ENCODE peak calls at places on chromosomes 3 and 15, in ten cellular contexts. One of them, this sample, is unnamed.

GRCh38 chr3:140629351-140630137 is 48.3 kb upstream of the TRIM42 start:
- DNase-seq in NCI-H1092 treated with DMSO at 0.1 percent for 48 hours: no peak
- DNase-seq in body of pancreas: no peak
- DNase-seq in amniotic epithelial cell: peak
- DNase-seq in activated CD4-positive, alpha-beta T cell treated with anti-CD3 and anti-CD28 coated beads for 48 hours: no peak
- DNase-seq in cardiac fibroblast: peak
- DNase-seq in effector CD4-positive, alpha-beta T cell: no peak
- DNase-seq in pancreas: no peak
- DNase-seq in activated T-helper 1 cell treated with anti-CD3 and anti-CD28 coated beads, Interleukin-12 subunit alpha, Interleukin-12 subunit beta, Interleukin-2, Interleukin-4 antibody, amounts not matched to agents 30 ng/mL and 10 ng/mL and 1 ng/mL, durations not matched to agents 14 hours and 24 hours and 36 hours: no peak
- DNase-seq in RCC 7860: peak
- DNase-seq in this sample: peak

GRCh38 chr3:158360756-158361448 is 210.1 kb upstream of the MLF1 start:
- DNase-seq in NCI-H1092 treated with DMSO at 0.1 percent for 48 hours: no peak
- DNase-seq in effector CD4-positive, alpha-beta T cell: no peak
- DNase-seq in body of pancreas: no peak
- DNase-seq in activated T-helper 1 cell treated with anti-CD3 and anti-CD28 coated beads, Interleukin-12 subunit alpha, Interleukin-12 subunit beta, Interleukin-2, Interleukin-4 antibody, amounts not matched to agents 30 ng/mL and 10 ng/mL and 1 ng/mL, durations not matched to agents 14 hours and 24 hours and 36 hours: no peak
- DNase-seq in activated CD4-positive, alpha-beta T cell treated with anti-CD3 and anti-CD28 coated beads for 48 hours: no peak
- DNase-seq in RCC 7860: no peak
- DNase-seq in pancreas: no peak
- DNase-seq in amniotic epithelial cell: no peak
- DNase-seq in cardiac fibroblast: no peak
- DNase-seq in this sample: no peak

GRCh38 chr15:82540055-82540983 is at the start of gene RPS17:
- DNase-seq in body of pancreas: peak
- DNase-seq in effector CD4-positive, alpha-beta T cell: peak
- DNase-seq in activated CD4-positive, alpha-beta T cell treated with anti-CD3 and anti-CD28 coated beads for 48 hours: peak
- DNase-seq in NCI-H1092 treated with DMSO at 0.1 percent for 48 hours: no peak
- DNase-seq in cardiac fibroblast: peak
- DNase-seq in pancreas: peak
- DNase-seq in activated T-helper 1 cell treated with anti-CD3 and anti-CD28 coated beads, Interleukin-12 subunit alpha, Interleukin-12 subunit beta, Interleukin-2, Interleukin-4 antibody, amounts not matched to agents 30 ng/mL and 10 ng/mL and 1 ng/mL, durations not matched to agents 14 hours and 24 hours and 36 hours: peak
- DNase-seq in amniotic epithelial cell: peak
- DNase-seq in RCC 7860: peak
- DNase-seq in this sample: peak

GRCh38 chr3:28286595-28286994 is 45.2 kb downstream of the CMC1 start:
- DNase-seq in pancreas: no peak
- DNase-seq in body of pancreas: no peak
- DNase-seq in activated T-helper 1 cell treated with anti-CD3 and anti-CD28 coated beads, Interleukin-12 subunit alpha, Interleukin-12 subunit beta, Interleukin-2, Interleukin-4 antibody, amounts not matched to agents 30 ng/mL and 10 ng/mL and 1 ng/mL, durations not matched to agents 14 hours and 24 hours and 36 hours: no peak
- DNase-seq in activated CD4-positive, alpha-beta T cell treated with anti-CD3 and anti-CD28 coated beads for 48 hours: no peak
- DNase-seq in cardiac fibroblast: peak
- DNase-seq in RCC 7860: peak
- DNase-seq in NCI-H1092 treated with DMSO at 0.1 percent for 48 hours: no peak
- DNase-seq in amniotic epithelial cell: peak
- DNase-seq in effector CD4-positive, alpha-beta T cell: no peak
- DNase-seq in this sample: no peak

GRCh38 chr3:158261371-158261991 is 151.6 kb downstream of the RSRC1 start:
- DNase-seq in activated CD4-positive, alpha-beta T cell treated with anti-CD3 and anti-CD28 coated beads for 48 hours: no peak
- DNase-seq in effector CD4-positive, alpha-beta T cell: no peak
- DNase-seq in NCI-H1092 treated with DMSO at 0.1 percent for 48 hours: no peak
- DNase-seq in RCC 7860: no peak
- DNase-seq in cardiac fibroblast: peak
- DNase-seq in amniotic epithelial cell: no peak
- DNase-seq in body of pancreas: no peak
- DNase-seq in pancreas: no peak
- DNase-seq in activated T-helper 1 cell treated with anti-CD3 and anti-CD28 coated beads, Interleukin-12 subunit alpha, Interleukin-12 subunit beta, Interleukin-2, Interleukin-4 antibody, amounts not matched to agents 30 ng/mL and 10 ng/mL and 1 ng/mL, durations not matched to agents 14 hours and 24 hours and 36 hours: no peak
- DNase-seq in this sample: no peak

GRCh38 chr3:127712461-127712860 is 39.7 kb downstream of the ABTB1 start:
- DNase-seq in body of pancreas: no peak
- DNase-seq in RCC 7860: no peak
- DNase-seq in cardiac fibroblast: no peak
- DNase-seq in NCI-H1092 treated with DMSO at 0.1 percent for 48 hours: no peak
- DNase-seq in effector CD4-positive, alpha-beta T cell: no peak
- DNase-seq in amniotic epithelial cell: no peak
- DNase-seq in pancreas: no peak
- DNase-seq in activated CD4-positive, alpha-beta T cell treated with anti-CD3 and anti-CD28 coated beads for 48 hours: no peak
- DNase-seq in activated T-helper 1 cell treated with anti-CD3 and anti-CD28 coated beads, Interleukin-12 subunit alpha, Interleukin-12 subunit beta, Interleukin-2, Interleukin-4 antibody, amounts not matched to agents 30 ng/mL and 10 ng/mL and 1 ng/mL, durations not matched to agents 14 hours and 24 hours and 36 hours: no peak
- DNase-seq in this sample: no peak

GRCh38 chr3:20185364-20185732 is 658 bp downstream of the SGO1 start:
- DNase-seq in activated T-helper 1 cell treated with anti-CD3 and anti-CD28 coated beads, Interleukin-12 subunit alpha, Interleukin-12 subunit beta, Interleukin-2, Interleukin-4 antibody, amounts not matched to agents 30 ng/mL and 10 ng/mL and 1 ng/mL, durations not matched to agents 14 hours and 24 hours and 36 hours: peak
- DNase-seq in NCI-H1092 treated with DMSO at 0.1 percent for 48 hours: peak
- DNase-seq in effector CD4-positive, alpha-beta T cell: peak
- DNase-seq in activated CD4-positive, alpha-beta T cell treated with anti-CD3 and anti-CD28 coated beads for 48 hours: peak
- DNase-seq in body of pancreas: no peak
- DNase-seq in pancreas: no peak
- DNase-seq in amniotic epithelial cell: peak
- DNase-seq in RCC 7860: no peak
- DNase-seq in cardiac fibroblast: peak
- DNase-seq in this sample: no peak

GRCh38 chr15:81334768-81335447 is 11.0 kb upstream of the STARD5 start:
- DNase-seq in cardiac fibroblast: peak
- DNase-seq in RCC 7860: no peak
- DNase-seq in NCI-H1092 treated with DMSO at 0.1 percent for 48 hours: no peak
- DNase-seq in effector CD4-positive, alpha-beta T cell: no peak
- DNase-seq in amniotic epithelial cell: peak
- DNase-seq in activated T-helper 1 cell treated with anti-CD3 and anti-CD28 coated beads, Interleukin-12 subunit alpha, Interleukin-12 subunit beta, Interleukin-2, Interleukin-4 antibody, amounts not matched to agents 30 ng/mL and 10 ng/mL and 1 ng/mL, durations not matched to agents 14 hours and 24 hours and 36 hours: no peak
- DNase-seq in activated CD4-positive, alpha-beta T cell treated with anti-CD3 and anti-CD28 coated beads for 48 hours: no peak
- DNase-seq in pancreas: no peak
- DNase-seq in body of pancreas: no peak
- DNase-seq in this sample: no peak

GRCh38 chr3:125109541-125109925 is 53.7 kb upstream of the HEG1 start:
- DNase-seq in pancreas: no peak
- DNase-seq in activated CD4-positive, alpha-beta T cell treated with anti-CD3 and anti-CD28 coated beads for 48 hours: no peak
- DNase-seq in RCC 7860: no peak
- DNase-seq in amniotic epithelial cell: no peak
- DNase-seq in activated T-helper 1 cell treated with anti-CD3 and anti-CD28 coated beads, Interleukin-12 subunit alpha, Interleukin-12 subunit beta, Interleukin-2, Interleukin-4 antibody, amounts not matched to agents 30 ng/mL and 10 ng/mL and 1 ng/mL, durations not matched to agents 14 hours and 24 hours and 36 hours: no peak
- DNase-seq in cardiac fibroblast: no peak
- DNase-seq in NCI-H1092 treated with DMSO at 0.1 percent for 48 hours: no peak
- DNase-seq in effector CD4-positive, alpha-beta T cell: no peak
- DNase-seq in body of pancreas: no peak
- DNase-seq in this sample: no peak

GRCh38 chr3:46524008-46524407 is 26.2 kb downstream of the RTP3 start:
- DNase-seq in effector CD4-positive, alpha-beta T cell: no peak
- DNase-seq in RCC 7860: no peak
- DNase-seq in amniotic epithelial cell: no peak
- DNase-seq in activated T-helper 1 cell treated with anti-CD3 and anti-CD28 coated beads, Interleukin-12 subunit alpha, Interleukin-12 subunit beta, Interleukin-2, Interleukin-4 antibody, amounts not matched to agents 30 ng/mL and 10 ng/mL and 1 ng/mL, durations not matched to agents 14 hours and 24 hours and 36 hours: no peak
- DNase-seq in activated CD4-positive, alpha-beta T cell treated with anti-CD3 and anti-CD28 coated beads for 48 hours: no peak
- DNase-seq in cardiac fibroblast: no peak
- DNase-seq in body of pancreas: no peak
- DNase-seq in pancreas: no peak
- DNase-seq in NCI-H1092 treated with DMSO at 0.1 percent for 48 hours: no peak
- DNase-seq in this sample: no peak

GRCh38 chr3:100693225-100693624 is 16.1 kb upstream of the TFG start:
- DNase-seq in pancreas: no peak
- DNase-seq in body of pancreas: no peak
- DNase-seq in NCI-H1092 treated with DMSO at 0.1 percent for 48 hours: no peak
- DNase-seq in amniotic epithelial cell: no peak
- DNase-seq in RCC 7860: no peak
- DNase-seq in activated CD4-positive, alpha-beta T cell treated with anti-CD3 and anti-CD28 coated beads for 48 hours: no peak
- DNase-seq in effector CD4-positive, alpha-beta T cell: no peak
- DNase-seq in cardiac fibroblast: no peak
- DNase-seq in activated T-helper 1 cell treated with anti-CD3 and anti-CD28 coated beads, Interleukin-12 subunit alpha, Interleukin-12 subunit beta, Interleukin-2, Interleukin-4 antibody, amounts not matched to agents 30 ng/mL and 10 ng/mL and 1 ng/mL, durations not matched to agents 14 hours and 24 hours and 36 hours: no peak
- DNase-seq in this sample: no peak

GRCh38 chr15:58229297-58229768 is 91.2 kb downstream of the AQP9 start:
- DNase-seq in NCI-H1092 treated with DMSO at 0.1 percent for 48 hours: peak
- DNase-seq in pancreas: no peak
- DNase-seq in RCC 7860: no peak
- DNase-seq in body of pancreas: no peak
- DNase-seq in cardiac fibroblast: no peak
- DNase-seq in effector CD4-positive, alpha-beta T cell: no peak
- DNase-seq in activated CD4-positive, alpha-beta T cell treated with anti-CD3 and anti-CD28 coated beads for 48 hours: no peak
- DNase-seq in activated T-helper 1 cell treated with anti-CD3 and anti-CD28 coated beads, Interleukin-12 subunit alpha, Interleukin-12 subunit beta, Interleukin-2, Interleukin-4 antibody, amounts not matched to agents 30 ng/mL and 10 ng/mL and 1 ng/mL, durations not matched to agents 14 hours and 24 hours and 36 hours: no peak
- DNase-seq in amniotic epithelial cell: no peak
- DNase-seq in this sample: no peak

GRCh38 chr3:19901337-19901736 is 32.7 kb downstream of the EFHB start:
- DNase-seq in body of pancreas: no peak
- DNase-seq in RCC 7860: no peak
- DNase-seq in NCI-H1092 treated with DMSO at 0.1 percent for 48 hours: no peak
- DNase-seq in cardiac fibroblast: peak
- DNase-seq in amniotic epithelial cell: peak
- DNase-seq in pancreas: no peak
- DNase-seq in activated CD4-positive, alpha-beta T cell treated with anti-CD3 and anti-CD28 coated beads for 48 hours: no peak
- DNase-seq in effector CD4-positive, alpha-beta T cell: no peak
- DNase-seq in activated T-helper 1 cell treated with anti-CD3 and anti-CD28 coated beads, Interleukin-12 subunit alpha, Interleukin-12 subunit beta, Interleukin-2, Interleukin-4 antibody, amounts not matched to agents 30 ng/mL and 10 ng/mL and 1 ng/mL, durations not matched to agents 14 hours and 24 hours and 36 hours: no peak
- DNase-seq in this sample: no peak

GRCh38 chr3:15667484-15667883 is 65.9 kb downstream of the BTD start:
- DNase-seq in amniotic epithelial cell: no peak
- DNase-seq in NCI-H1092 treated with DMSO at 0.1 percent for 48 hours: no peak
- DNase-seq in effector CD4-positive, alpha-beta T cell: peak
- DNase-seq in RCC 7860: no peak
- DNase-seq in activated T-helper 1 cell treated with anti-CD3 and anti-CD28 coated beads, Interleukin-12 subunit alpha, Interleukin-12 subunit beta, Interleukin-2, Interleukin-4 antibody, amounts not matched to agents 30 ng/mL and 10 ng/mL and 1 ng/mL, durations not matched to agents 14 hours and 24 hours and 36 hours: peak
- DNase-seq in body of pancreas: no peak
- DNase-seq in cardiac fibroblast: no peak
- DNase-seq in pancreas: no peak
- DNase-seq in activated CD4-positive, alpha-beta T cell treated with anti-CD3 and anti-CD28 coated beads for 48 hours: no peak
- DNase-seq in this sample: no peak

GRCh38 chr3:50254577-50255250 is 14.2 kb upstream of the SEMA3B start:
- DNase-seq in cardiac fibroblast: peak
- DNase-seq in pancreas: no peak
- DNase-seq in activated T-helper 1 cell treated with anti-CD3 and anti-CD28 coated beads, Interleukin-12 subunit alpha, Interleukin-12 subunit beta, Interleukin-2, Interleukin-4 antibody, amounts not matched to agents 30 ng/mL and 10 ng/mL and 1 ng/mL, durations not matched to agents 14 hours and 24 hours and 36 hours: no peak
- DNase-seq in NCI-H1092 treated with DMSO at 0.1 percent for 48 hours: no peak
- DNase-seq in RCC 7860: no peak
- DNase-seq in body of pancreas: no peak
- DNase-seq in effector CD4-positive, alpha-beta T cell: no peak
- DNase-seq in amniotic epithelial cell: peak
- DNase-seq in activated CD4-positive, alpha-beta T cell treated with anti-CD3 and anti-CD28 coated beads for 48 hours: no peak
- DNase-seq in this sample: no peak

GRCh38 chr3:134242649-134243637 is 7.7 kb downstream of the RYK start:
- DNase-seq in NCI-H1092 treated with DMSO at 0.1 percent for 48 hours: no peak
- DNase-seq in activated T-helper 1 cell treated with anti-CD3 and anti-CD28 coated beads, Interleukin-12 subunit alpha, Interleukin-12 subunit beta, Interleukin-2, Interleukin-4 antibody, amounts not matched to agents 30 ng/mL and 10 ng/mL and 1 ng/mL, durations not matched to agents 14 hours and 24 hours and 36 hours: no peak
- DNase-seq in amniotic epithelial cell: peak
- DNase-seq in pancreas: no peak
- DNase-seq in activated CD4-positive, alpha-beta T cell treated with anti-CD3 and anti-CD28 coated beads for 48 hours: no peak
- DNase-seq in body of pancreas: no peak
- DNase-seq in RCC 7860: peak
- DNase-seq in cardiac fibroblast: peak
- DNase-seq in effector CD4-positive, alpha-beta T cell: no peak
- DNase-seq in this sample: peak

GRCh38 chr3:113185436-113185835 is 25.9 kb upstream of the BOC start:
- DNase-seq in NCI-H1092 treated with DMSO at 0.1 percent for 48 hours: no peak
- DNase-seq in RCC 7860: no peak
- DNase-seq in effector CD4-positive, alpha-beta T cell: no peak
- DNase-seq in pancreas: no peak
- DNase-seq in cardiac fibroblast: no peak
- DNase-seq in activated CD4-positive, alpha-beta T cell treated with anti-CD3 and anti-CD28 coated beads for 48 hours: no peak
- DNase-seq in body of pancreas: no peak
- DNase-seq in activated T-helper 1 cell treated with anti-CD3 and anti-CD28 coated beads, Interleukin-12 subunit alpha, Interleukin-12 subunit beta, Interleukin-2, Interleukin-4 antibody, amounts not matched to agents 30 ng/mL and 10 ng/mL and 1 ng/mL, durations not matched to agents 14 hours and 24 hours and 36 hours: no peak
- DNase-seq in amniotic epithelial cell: no peak
- DNase-seq in this sample: no peak

GRCh38 chr3:59540696-59541095 is 490.9 kb upstream of the CFAP20DC start:
- DNase-seq in pancreas: no peak
- DNase-seq in cardiac fibroblast: no peak
- DNase-seq in amniotic epithelial cell: no peak
- DNase-seq in body of pancreas: no peak
- DNase-seq in effector CD4-positive, alpha-beta T cell: no peak
- DNase-seq in RCC 7860: no peak
- DNase-seq in NCI-H1092 treated with DMSO at 0.1 percent for 48 hours: no peak
- DNase-seq in activated T-helper 1 cell treated with anti-CD3 and anti-CD28 coated beads, Interleukin-12 subunit alpha, Interleukin-12 subunit beta, Interleukin-2, Interleukin-4 antibody, amounts not matched to agents 30 ng/mL and 10 ng/mL and 1 ng/mL, durations not matched to agents 14 hours and 24 hours and 36 hours: no peak
- DNase-seq in activated CD4-positive, alpha-beta T cell treated with anti-CD3 and anti-CD28 coated beads for 48 hours: no peak
- DNase-seq in this sample: no peak

GRCh38 chr3:125359700-125360099 is 15.4 kb downstream of the ZNF148 start:
- DNase-seq in body of pancreas: no peak
- DNase-seq in cardiac fibroblast: no peak
- DNase-seq in amniotic epithelial cell: no peak
- DNase-seq in activated CD4-positive, alpha-beta T cell treated with anti-CD3 and anti-CD28 coated beads for 48 hours: no peak
- DNase-seq in pancreas: no peak
- DNase-seq in effector CD4-positive, alpha-beta T cell: no peak
- DNase-seq in activated T-helper 1 cell treated with anti-CD3 and anti-CD28 coated beads, Interleukin-12 subunit alpha, Interleukin-12 subunit beta, Interleukin-2, Interleukin-4 antibody, amounts not matched to agents 30 ng/mL and 10 ng/mL and 1 ng/mL, durations not matched to agents 14 hours and 24 hours and 36 hours: no peak
- DNase-seq in NCI-H1092 treated with DMSO at 0.1 percent for 48 hours: peak
- DNase-seq in RCC 7860: no peak
- DNase-seq in this sample: no peak

GRCh38 chr3:189745622-189746021 is 114.4 kb downstream of the TP63 start:
- DNase-seq in activated T-helper 1 cell treated with anti-CD3 and anti-CD28 coated beads, Interleukin-12 subunit alpha, Interleukin-12 subunit beta, Interleukin-2, Interleukin-4 antibody, amounts not matched to agents 30 ng/mL and 10 ng/mL and 1 ng/mL, durations not matched to agents 14 hours and 24 hours and 36 hours: no peak
- DNase-seq in cardiac fibroblast: no peak
- DNase-seq in pancreas: no peak
- DNase-seq in amniotic epithelial cell: no peak
- DNase-seq in NCI-H1092 treated with DMSO at 0.1 percent for 48 hours: no peak
- DNase-seq in activated CD4-positive, alpha-beta T cell treated with anti-CD3 and anti-CD28 coated beads for 48 hours: no peak
- DNase-seq in RCC 7860: no peak
- DNase-seq in body of pancreas: no peak
- DNase-seq in effector CD4-positive, alpha-beta T cell: no peak
- DNase-seq in this sample: no peak

GRCh38 chr15:31125061-31125460 is 23.5 kb upstream of the TRPM1 start:
- DNase-seq in cardiac fibroblast: no peak
- DNase-seq in activated T-helper 1 cell treated with anti-CD3 and anti-CD28 coated beads, Interleukin-12 subunit alpha, Interleukin-12 subunit beta, Interleukin-2, Interleukin-4 antibody, amounts not matched to agents 30 ng/mL and 10 ng/mL and 1 ng/mL, durations not matched to agents 14 hours and 24 hours and 36 hours: no peak
- DNase-seq in activated CD4-positive, alpha-beta T cell treated with anti-CD3 and anti-CD28 coated beads for 48 hours: no peak
- DNase-seq in body of pancreas: no peak
- DNase-seq in NCI-H1092 treated with DMSO at 0.1 percent for 48 hours: no peak
- DNase-seq in effector CD4-positive, alpha-beta T cell: no peak
- DNase-seq in pancreas: no peak
- DNase-seq in amniotic epithelial cell: no peak
- DNase-seq in RCC 7860: no peak
- DNase-seq in this sample: no peak

GRCh38 chr3:181173227-181173626 is 183.7 kb upstream of the DNAJC19 start:
- DNase-seq in NCI-H1092 treated with DMSO at 0.1 percent for 48 hours: no peak
- DNase-seq in amniotic epithelial cell: no peak
- DNase-seq in RCC 7860: no peak
- DNase-seq in pancreas: no peak
- DNase-seq in activated T-helper 1 cell treated with anti-CD3 and anti-CD28 coated beads, Interleukin-12 subunit alpha, Interleukin-12 subunit beta, Interleukin-2, Interleukin-4 antibody, amounts not matched to agents 30 ng/mL and 10 ng/mL and 1 ng/mL, durations not matched to agents 14 hours and 24 hours and 36 hours: no peak
- DNase-seq in cardiac fibroblast: no peak
- DNase-seq in effector CD4-positive, alpha-beta T cell: no peak
- DNase-seq in body of pancreas: no peak
- DNase-seq in activated CD4-positive, alpha-beta T cell treated with anti-CD3 and anti-CD28 coated beads for 48 hours: no peak
- DNase-seq in this sample: no peak

GRCh38 chr15:84839714-84840113 is 22.6 kb downstream of the ALPK3 start:
- DNase-seq in body of pancreas: no peak
- DNase-seq in amniotic epithelial cell: no peak
- DNase-seq in activated CD4-positive, alpha-beta T cell treated with anti-CD3 and anti-CD28 coated beads for 48 hours: no peak
- DNase-seq in RCC 7860: no peak
- DNase-seq in NCI-H1092 treated with DMSO at 0.1 percent for 48 hours: no peak
- DNase-seq in pancreas: no peak
- DNase-seq in activated T-helper 1 cell treated with anti-CD3 and anti-CD28 coated beads, Interleukin-12 subunit alpha, Interleukin-12 subunit beta, Interleukin-2, Interleukin-4 antibody, amounts not matched to agents 30 ng/mL and 10 ng/mL and 1 ng/mL, durations not matched to agents 14 hours and 24 hours and 36 hours: no peak
- DNase-seq in cardiac fibroblast: no peak
- DNase-seq in effector CD4-positive, alpha-beta T cell: no peak
- DNase-seq in this sample: no peak

GRCh38 chr3:101195951-101196713 is 124.2 kb downstream of the IMPG2 start:
- DNase-seq in amniotic epithelial cell: peak
- DNase-seq in activated CD4-positive, alpha-beta T cell treated with anti-CD3 and anti-CD28 coated beads for 48 hours: no peak
- DNase-seq in cardiac fibroblast: peak
- DNase-seq in activated T-helper 1 cell treated with anti-CD3 and anti-CD28 coated beads, Interleukin-12 subunit alpha, Interleukin-12 subunit beta, Interleukin-2, Interleukin-4 antibody, amounts not matched to agents 30 ng/mL and 10 ng/mL and 1 ng/mL, durations not matched to agents 14 hours and 24 hours and 36 hours: no peak
- DNase-seq in RCC 7860: peak
- DNase-seq in body of pancreas: no peak
- DNase-seq in effector CD4-positive, alpha-beta T cell: no peak
- DNase-seq in NCI-H1092 treated with DMSO at 0.1 percent for 48 hours: peak
- DNase-seq in pancreas: no peak
- DNase-seq in this sample: no peak

GRCh38 chr15:68592054-68592453 is 13.3 kb downstream of the CORO2B start:
- DNase-seq in body of pancreas: no peak
- DNase-seq in pancreas: no peak
- DNase-seq in cardiac fibroblast: no peak
- DNase-seq in NCI-H1092 treated with DMSO at 0.1 percent for 48 hours: no peak
- DNase-seq in effector CD4-positive, alpha-beta T cell: no peak
- DNase-seq in activated CD4-positive, alpha-beta T cell treated with anti-CD3 and anti-CD28 coated beads for 48 hours: no peak
- DNase-seq in RCC 7860: no peak
- DNase-seq in activated T-helper 1 cell treated with anti-CD3 and anti-CD28 coated beads, Interleukin-12 subunit alpha, Interleukin-12 subunit beta, Interleukin-2, Interleukin-4 antibody, amounts not matched to agents 30 ng/mL and 10 ng/mL and 1 ng/mL, durations not matched to agents 14 hours and 24 hours and 36 hours: no peak
- DNase-seq in amniotic epithelial cell: peak
- DNase-seq in this sample: no peak

GRCh38 chr3:9105421-9105820 is 142.1 kb upstream of the RAD18 start:
- DNase-seq in body of pancreas: no peak
- DNase-seq in RCC 7860: no peak
- DNase-seq in activated T-helper 1 cell treated with anti-CD3 and anti-CD28 coated beads, Interleukin-12 subunit alpha, Interleukin-12 subunit beta, Interleukin-2, Interleukin-4 antibody, amounts not matched to agents 30 ng/mL and 10 ng/mL and 1 ng/mL, durations not matched to agents 14 hours and 24 hours and 36 hours: no peak
- DNase-seq in activated CD4-positive, alpha-beta T cell treated with anti-CD3 and anti-CD28 coated beads for 48 hours: no peak
- DNase-seq in cardiac fibroblast: no peak
- DNase-seq in amniotic epithelial cell: no peak
- DNase-seq in NCI-H1092 treated with DMSO at 0.1 percent for 48 hours: no peak
- DNase-seq in effector CD4-positive, alpha-beta T cell: no peak
- DNase-seq in pancreas: no peak
- DNase-seq in this sample: no peak

GRCh38 chr3:60552581-60552980 is 698.7 kb downstream of the FHIT start:
- DNase-seq in NCI-H1092 treated with DMSO at 0.1 percent for 48 hours: no peak
- DNase-seq in effector CD4-positive, alpha-beta T cell: no peak
- DNase-seq in RCC 7860: no peak
- DNase-seq in activated T-helper 1 cell treated with anti-CD3 and anti-CD28 coated beads, Interleukin-12 subunit alpha, Interleukin-12 subunit beta, Interleukin-2, Interleukin-4 antibody, amounts not matched to agents 30 ng/mL and 10 ng/mL and 1 ng/mL, durations not matched to agents 14 hours and 24 hours and 36 hours: no peak
- DNase-seq in activated CD4-positive, alpha-beta T cell treated with anti-CD3 and anti-CD28 coated beads for 48 hours: no peak
- DNase-seq in body of pancreas: no peak
- DNase-seq in cardiac fibroblast: no peak
- DNase-seq in pancreas: no peak
- DNase-seq in amniotic epithelial cell: no peak
- DNase-seq in this sample: no peak

GRCh38 chr15:60119101-60119500 is 115.0 kb downstream of the FOXB1 start:
- DNase-seq in activated CD4-positive, alpha-beta T cell treated with anti-CD3 and anti-CD28 coated beads for 48 hours: no peak
- DNase-seq in RCC 7860: no peak
- DNase-seq in activated T-helper 1 cell treated with anti-CD3 and anti-CD28 coated beads, Interleukin-12 subunit alpha, Interleukin-12 subunit beta, Interleukin-2, Interleukin-4 antibody, amounts not matched to agents 30 ng/mL and 10 ng/mL and 1 ng/mL, durations not matched to agents 14 hours and 24 hours and 36 hours: no peak
- DNase-seq in pancreas: no peak
- DNase-seq in body of pancreas: no peak
- DNase-seq in cardiac fibroblast: no peak
- DNase-seq in effector CD4-positive, alpha-beta T cell: no peak
- DNase-seq in amniotic epithelial cell: no peak
- DNase-seq in NCI-H1092 treated with DMSO at 0.1 percent for 48 hours: no peak
- DNase-seq in this sample: no peak

This sample was measured in keratinocyte.